ENCODE peak calls at places on chromosomes 11 and 22, in five cellular contexts. W is right lobe of liver; A is activated gamma-delta T cell treated with anti-CD3 and anti-CD28 coated beads, Interleukin-2, amount 50 U/mL, for 16 hours; Z is HuH-7; R is GM23338. G is an unnamed sample.

GRCh38 chr11:33490842-33491370 is 209.7 kb downstream of the C11orf91 start:
- DNase-seq in W (no peak), A (no peak), Z (no peak), R (no peak), G (no peak)

GRCh38 chr11:6599449-6599848 is 4.0 kb downstream of the RRP8 start:
- DNase-seq in W (no peak), A (no peak), Z (no peak), R (no peak), G (no peak)

GRCh38 chr11:1310772-1311468 is 1.5 kb upstream of the TOLLIP start:
- DNase-seq in W (peak), A (peak), Z (no peak), R (no peak), G (peak)

GRCh38 chr11:67275606-67276409 is 9.5 kb downstream of the GRK2 start:
- DNase-seq in W (peak), A (no peak), Z (no peak), R (no peak), G (no peak)

GRCh38 chr22:50243704-50244419 is 961 bp downstream of the TUBGCP6 start:
- DNase-seq in W (no peak), A (no peak), Z (no peak), R (no peak), G (no peak)

GRCh38 chr22:38177926-38178604 is 3.6 kb downstream of the PLA2G6 start:
- DNase-seq in W (peak), A (no peak), Z (no peak), R (peak), G (peak)

GRCh38 chr11:76609736-76610370 is 60.7 kb downstream of the LRRC32 start:
- DNase-seq in W (no peak), A (no peak), Z (no peak), R (no peak), G (no peak)

GRCh38 chr11:20839231-20839630 is 169.8 kb downstream of the NELL1 start:
- DNase-seq in W (no peak), A (no peak), Z (no peak), R (no peak), G (no peak)

GRCh38 chr22:45738206-45738605 is 66.6 kb downstream of the ATXN10 start:
- DNase-seq in W (no peak), A (no peak), Z (no peak), R (no peak), G (no peak)

GRCh38 chr11:47788181-47788580 is 21.0 kb upstream of the FNBP4 start:
- DNase-seq in W (no peak), A (no peak), Z (no peak), R (no peak), G (no peak)

GRCh38 chr11:96393753-96394348 is 4.0 kb downstream of the JRKL start:
- DNase-seq in W (no peak), A (no peak), Z (peak), R (peak), G (peak)

GRCh38 chr11:27582686-27583085 is 76.1 kb upstream of the LIN7C start:
- DNase-seq in W (no peak), A (no peak), Z (no peak), R (no peak), G (no peak)

GRCh38 chr11:46601129-46601528 is 7.3 kb upstream of the AMBRA1 start:
- DNase-seq in W (no peak), A (no peak), Z (no peak), R (no peak), G (no peak)

G was measured in Caco-2.